ENCODE peak calls at places on chromosomes 5 and 9, in eight cellular contexts. Q is BJ, E is GM06990, U is mesenchymal stem cell, T is HFF-Myc, P is neural progenitor cell, G is kidney, F is heart left ventricle. W is an unnamed sample.
A peak's percentile ranks its signal among the peaks of the same experiment; 100 is the strongest.

GRCh38 chr5:173155912-173156311 is 11.6 kb downstream of the BNIP1 start:
- DNase-seq in U (no peak), E (no peak), G (no peak), P (no peak), T (no peak), Q (no peak), F (no peak), W (no peak)

GRCh38 chr9:130537346-130538050 is 41.9 kb upstream of the FUBP3 start:
- DNase-seq in E (no peak), F (no peak), Q (no peak), G (no peak), P (no peak), T (no peak), U (no peak), W (no peak)

GRCh38 chr9:33081128-33081851 is 4.8 kb upstream of the SMU1 start:
- DNase-seq in F (peak; percentile 63), G (no peak), E (peak; percentile 30), T (peak; percentile 83), U (peak; percentile 90), Q (peak; percentile 47), P (peak; percentile 85), W (peak; percentile 70)

GRCh38 chr9:130555968-130556367 is 23.4 kb upstream of the FUBP3 start:
- DNase-seq in E (no peak), P (no peak), T (no peak), Q (no peak), G (no peak), U (no peak), F (no peak), W (no peak)

GRCh38 chr5:93191426-93191825 is 389.6 kb downstream of the NR2F1-AS1 start:
- DNase-seq in G (no peak), E (no peak), U (peak; percentile 38), F (no peak), T (no peak), P (no peak), Q (no peak), W (no peak)

GRCh38 chr5:72427488-72428437 is 79.4 kb downstream of the ZNF366 start:
- DNase-seq in T (no peak), P (peak; percentile 49), G (no peak), E (no peak), Q (peak; percentile 18), F (peak; percentile 39), U (peak; percentile 49), W (no peak)

GRCh38 chr9:134825025-134825424 is 55.6 kb upstream of the FCN2 start:
- DNase-seq in T (no peak), Q (no peak), U (no peak), P (no peak), F (no peak), G (no peak), E (no peak), W (no peak)

GRCh38 chr5:176719113-176719814 is 72.0 kb downstream of the TSPAN17 start:
- DNase-seq in P (no peak), U (no peak), F (no peak), T (no peak), E (no peak), Q (no peak), G (no peak), W (no peak)

GRCh38 chr5:103834216-103834615 is 271.6 kb upstream of the NUDT12 start:
- DNase-seq in Q (no peak), P (no peak), F (no peak), T (no peak), G (no peak), U (no peak), E (no peak), W (no peak)

GRCh38 chr9:124853605-124854143 is 414 bp downstream of the WDR38 start:
- DNase-seq in P (no peak), U (no peak), E (no peak), F (no peak), Q (no peak), G (no peak), T (no peak), W (no peak)

GRCh38 chr9:134750450-134751155 is 109.0 kb downstream of the COL5A1 start:
- DNase-seq in Q (no peak), F (no peak), G (no peak), P (no peak), U (no peak), E (no peak), T (no peak), W (no peak)

GRCh38 chr9:110752766-110753165 is 84.2 kb downstream of the MUSK start:
- DNase-seq in G (no peak), E (no peak), Q (peak; percentile 74), P (no peak), U (peak; percentile 35), F (no peak), T (peak; percentile 95), W (no peak)

GRCh38 chr5:3118321-3118720 is 366.8 kb upstream of the IRX2 start:
- DNase-seq in Q (no peak), U (no peak), P (peak; percentile 65), T (no peak), F (no peak), G (no peak), E (no peak), W (no peak)

GRCh38 chr5:151628112-151628823 is 37.1 kb upstream of the FAT2 start:
- DNase-seq in Q (no peak), U (no peak), P (no peak), E (no peak), F (no peak), T (no peak), G (no peak), W (no peak)

GRCh38 chr5:176542135-176542595 is 5.0 kb upstream of the RNF44 start:
- DNase-seq in F (no peak), E (peak; percentile 61), Q (no peak), G (peak; percentile 76), P (no peak), U (no peak), T (no peak), W (peak; percentile 65)

GRCh38 chr5:151223447-151224264 is at the start of gene CCDC69:
- DNase-seq in Q (peak; percentile 4), G (peak; percentile 89), U (peak; percentile 77), E (peak; percentile 80), F (peak; percentile 86), T (no peak), P (peak; percentile 85), W (peak; percentile 57)

GRCh38 chr5:92548351-92548750 is 1032.7 kb downstream of the NR2F1-AS1 start:
- DNase-seq in T (peak; percentile 37), G (peak; percentile 38), Q (no peak), F (no peak), P (no peak), U (peak; percentile 38), E (no peak), W (no peak)

GRCh38 chr5:105806601-105807000 is 1864.1 kb downstream of the EFNA5 start:
- DNase-seq in F (no peak), P (no peak), T (no peak), E (no peak), G (no peak), Q (no peak), U (no peak), W (no peak)

GRCh38 chr9:88544245-88544644 is 9.3 kb downstream of the NXNL2 start:
- DNase-seq in Q (no peak), E (no peak), T (no peak), F (no peak), G (no peak), P (no peak), U (no peak), W (no peak)

GRCh38 chr9:136095028-136095494 is at the start of gene NACC2:
- DNase-seq in G (no peak), E (no peak), Q (no peak), T (no peak), U (peak; percentile 61), P (peak; percentile 79), F (peak; percentile 83), W (no peak)

GRCh38 chr5:139985733-139986132 is 57.4 kb downstream of the NRG2 start:
- DNase-seq in F (peak; percentile 62), G (no peak), Q (peak; percentile 44), T (peak; percentile 10), E (no peak), P (peak; percentile 59), U (peak; percentile 96), W (no peak)

GRCh38 chr9:106758911-106759310 is 104.1 kb upstream of the ZNF462 start:
- DNase-seq in G (no peak), F (no peak), T (no peak), P (no peak), E (no peak), Q (no peak), U (peak; percentile 46), W (no peak)

GRCh38 chr9:120366646-120367019 is 213.3 kb downstream of the CDK5RAP2 start:
- DNase-seq in T (peak; percentile 85), U (peak; percentile 86), Q (peak; percentile 70), P (peak; percentile 52), E (no peak), F (no peak), G (no peak), W (no peak)

GRCh38 chr9:108654566-108654965 is 201.2 kb downstream of the ACTL7B start:
- DNase-seq in Q (no peak), U (peak; percentile 28), P (no peak), F (no peak), T (no peak), G (no peak), E (no peak), W (no peak)
- H3K4me3 ChIP-seq in Q (no peak overlapping the region), U (no peak overlapping the region), P (no peak overlapping the region), F (no peak overlapping the region), T (no peak overlapping the region), G (no peak overlapping the region), E (no peak overlapping the region), W (no peak overlapping the region)

GRCh38 chr5:180352976-180353225 is 235 bp downstream of the GFPT2 start:
- DNase-seq in Q (no peak), T (no peak), U (no peak), F (no peak), E (no peak), P (no peak), G (no peak), W (no peak)
- H3K4me3 ChIP-seq in Q (peak overlapping the region; percentile 67), T (peak overlapping the region; percentile 53), U (peak overlapping the region; percentile 73), F (peak overlapping the region; percentile 77), E (peak overlapping the region; percentile 22), P (peak overlapping the region; percentile 79), G (peak overlapping the region; percentile 55), W (peak overlapping the region; percentile 76)

GRCh38 chr9:131800366-131800765 is 60.5 kb upstream of the RAPGEF1 start:
- DNase-seq in P (no peak), G (no peak), F (no peak), Q (no peak), T (no peak), U (no peak), E (no peak), W (no peak)
- H3K4me3 ChIP-seq in P (no peak overlapping the region), G (no peak overlapping the region), F (no peak overlapping the region), Q (no peak overlapping the region), T (no peak overlapping the region), U (no peak overlapping the region), E (no peak overlapping the region), W (no peak overlapping the region)

DNA sequence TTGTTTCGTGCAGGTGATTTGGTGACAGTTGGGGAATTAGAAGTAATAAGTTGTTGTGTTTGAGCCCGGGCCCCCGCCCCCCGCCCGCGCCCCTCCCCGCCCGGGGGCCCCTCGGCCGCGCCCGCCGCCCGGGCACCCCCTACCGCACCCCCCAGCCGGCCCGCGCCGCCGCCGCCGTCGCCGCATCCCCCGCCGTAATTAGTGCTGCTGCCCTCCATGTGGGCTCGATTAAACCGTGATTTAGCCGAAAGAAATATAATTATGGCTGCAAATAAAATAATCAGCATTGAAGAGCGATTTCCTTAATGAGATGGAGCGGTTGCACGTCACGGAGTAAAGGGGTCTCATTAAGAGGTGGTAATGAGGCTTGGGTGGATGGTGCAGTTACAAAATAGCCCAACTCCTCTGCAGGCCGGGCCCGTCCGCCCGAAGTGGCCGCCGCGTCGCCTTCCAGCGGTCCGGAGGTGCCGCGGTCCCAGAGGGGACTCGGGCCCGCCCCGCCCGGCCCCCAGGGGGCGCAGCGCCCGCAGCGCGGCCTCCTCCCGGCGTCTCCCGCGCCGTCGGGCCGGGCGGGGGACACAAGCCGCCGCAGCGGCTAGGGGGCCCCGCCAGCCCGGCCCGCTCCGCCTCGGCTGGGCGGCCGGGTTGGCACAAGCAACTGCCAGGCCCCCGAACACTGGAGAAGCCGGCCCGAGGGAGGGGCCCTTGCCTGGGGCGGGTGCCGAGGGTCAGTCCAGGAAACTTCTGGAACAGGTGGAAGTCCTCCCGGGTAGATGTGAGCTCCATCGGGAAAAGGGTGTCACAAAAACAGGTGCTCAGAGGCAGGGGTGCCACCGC is 6.9 kb upstream of the OTP start:
- DNase-seq in T (no peak), G (no peak), Q (no peak), E (peak; percentile 69), P (peak; percentile 88), U (peak; percentile 12), F (peak; percentile 28), W (peak; percentile 23)
- H3K4me3 ChIP-seq in T (no peak overlapping the region), G (no peak overlapping the region), Q (no peak overlapping the region), E (peak overlapping the region; percentile 57), P (peak overlapping the region; percentile 44), U (no peak overlapping the region), F (peak overlapping the region; percentile 34), W (peak overlapping the region; percentile 36)